ENCODE peak calls at places on chromosomes 6 and 20, in ten cellular contexts. C, J, I, W, A, V, X, Z, E and H are unnamed samples.

GRCh38 chr6:26491604-26492003 is 8.5 kb upstream of the BTN1A1 start:
- DNase-seq in V (no peak), E (no peak), C (no peak), X (no peak), Z (no peak), J (no peak), I (no peak), A (no peak), W (no peak), H (no peak)

GRCh38 chr6:79168695-79168980 is 65.8 kb downstream of the HMGN3 start:
- DNase-seq in A (no peak), J (no peak), V (peak), X (no peak), Z (no peak), C (no peak), W (no peak), I (no peak), E (no peak), H (no peak)

GRCh38 chr6:72865467-72865866 is 243.6 kb downstream of the KCNQ5 start:
- DNase-seq in X (no peak), J (no peak), V (peak), W (no peak), I (no peak), E (no peak), Z (no peak), C (no peak), A (peak), H (no peak)

GRCh38 chr6:51619042-51619799 is 468.2 kb downstream of the PKHD1 start:
- DNase-seq in J (no peak), Z (no peak), C (no peak), I (no peak), A (no peak), V (no peak), W (no peak), X (no peak), E (no peak), H (no peak)

GRCh38 chr6:168196385-168196860 is 117.4 kb upstream of the FRMD1 start:
- DNase-seq in I (no peak), A (no peak), X (no peak), V (no peak), J (no peak), W (no peak), C (no peak), Z (no peak), E (peak), H (peak)

GRCh38 chr20:40639956-40640355 is 49.1 kb downstream of the MAFB start:
- DNase-seq in C (no peak), W (no peak), I (no peak), J (no peak), V (no peak), X (no peak), A (no peak), Z (no peak), E (no peak), H (no peak)

GRCh38 chr6:156687875-156688549 is 89.2 kb upstream of the ARID1B start:
- DNase-seq in J (no peak), W (peak), E (peak), Z (no peak), V (peak), A (peak), C (no peak), X (no peak), I (no peak), H (peak)

GRCh38 chr20:62155428-62156253 is 12.1 kb downstream of the SS18L1 start:
- DNase-seq in W (peak), J (no peak), X (no peak), E (no peak), I (no peak), C (no peak), V (peak), A (no peak), Z (peak), H (no peak)

GRCh38 chr20:33693741-33694645 is 7.8 kb upstream of the E2F1 start:
- DNase-seq in E (peak), Z (peak), W (peak), I (no peak), V (no peak), C (peak), X (no peak), J (no peak), A (peak), H (no peak)

GRCh38 chr6:166671434-166672061 is 44.5 kb upstream of the RPS6KA2 start:
- DNase-seq in Z (no peak), I (no peak), E (no peak), C (no peak), V (no peak), J (no peak), A (peak), X (no peak), W (no peak), H (no peak)